ENCODE peak calls at places on chromosomes 6 and 20, in six cellular contexts. One of them, this sample, is unnamed.

GRCh38 chr6:149563928-149564325 is 2.2 kb upstream of the GINM1 start:
- DNase-seq in activated T-cell treated with anti-CD3 and anti-CD28 coated beads, Interleukin-2, amount 50 U/mL, for 24 hours: no peak
- DNase-seq in activated CD4-positive, alpha-beta T cell treated with anti-CD3 and anti-CD28 coated beads, Interleukin-2, amount 50 U/mL, for 1 hour: no peak
- DNase-seq in uterus: no peak
- DNase-seq in K562: no peak
- DNase-seq in HEK293T: no peak
- DNase-seq in this sample: no peak

GRCh38 chr6:32189742-32190053 is 304 bp downstream of the PBX2 start:
- DNase-seq in activated T-cell treated with anti-CD3 and anti-CD28 coated beads, Interleukin-2, amount 50 U/mL, for 24 hours: no peak
- DNase-seq in activated CD4-positive, alpha-beta T cell treated with anti-CD3 and anti-CD28 coated beads, Interleukin-2, amount 50 U/mL, for 1 hour: no peak
- DNase-seq in uterus: peak; percentile 57
- DNase-seq in K562: peak; percentile 53
- DNase-seq in HEK293T: no peak
- DNase-seq in this sample: no peak

GRCh38 chr6:44006123-44006871 is 121.0 kb downstream of the MRPL14 start:
- DNase-seq in activated T-cell treated with anti-CD3 and anti-CD28 coated beads, Interleukin-2, amount 50 U/mL, for 24 hours: no peak
- DNase-seq in activated CD4-positive, alpha-beta T cell treated with anti-CD3 and anti-CD28 coated beads, Interleukin-2, amount 50 U/mL, for 1 hour: no peak
- DNase-seq in uterus: no peak
- DNase-seq in K562: no peak
- DNase-seq in HEK293T: no peak
- DNase-seq in this sample: no peak

GRCh38 chr6:170212956-170213636 is 77.8 kb downstream of the DLL1 start:
- DNase-seq in activated T-cell treated with anti-CD3 and anti-CD28 coated beads, Interleukin-2, amount 50 U/mL, for 24 hours: peak; percentile 20
- DNase-seq in activated CD4-positive, alpha-beta T cell treated with anti-CD3 and anti-CD28 coated beads, Interleukin-2, amount 50 U/mL, for 1 hour: no peak
- DNase-seq in uterus: peak; percentile 9
- DNase-seq in K562: no peak
- DNase-seq in HEK293T: no peak
- DNase-seq in this sample: no peak

GRCh38 chr20:8388146-8388545 is 256.1 kb downstream of the PLCB1 start:
- DNase-seq in activated T-cell treated with anti-CD3 and anti-CD28 coated beads, Interleukin-2, amount 50 U/mL, for 24 hours: no peak
- DNase-seq in activated CD4-positive, alpha-beta T cell treated with anti-CD3 and anti-CD28 coated beads, Interleukin-2, amount 50 U/mL, for 1 hour: no peak
- DNase-seq in uterus: no peak
- DNase-seq in K562: no peak
- DNase-seq in HEK293T: no peak
- DNase-seq in this sample: no peak

GRCh38 chr20:4130404-4131189 is 115.2 kb upstream of the RNF24 start:
- DNase-seq in activated T-cell treated with anti-CD3 and anti-CD28 coated beads, Interleukin-2, amount 50 U/mL, for 24 hours: peak; percentile 43
- DNase-seq in activated CD4-positive, alpha-beta T cell treated with anti-CD3 and anti-CD28 coated beads, Interleukin-2, amount 50 U/mL, for 1 hour: no peak
- DNase-seq in uterus: no peak
- DNase-seq in K562: peak; percentile 35
- DNase-seq in HEK293T: no peak
- DNase-seq in this sample: no peak

GRCh38 chr20:37095108-37095608 is 639 bp downstream of the RBL1 start:
- DNase-seq in activated T-cell treated with anti-CD3 and anti-CD28 coated beads, Interleukin-2, amount 50 U/mL, for 24 hours: no peak
- DNase-seq in activated CD4-positive, alpha-beta T cell treated with anti-CD3 and anti-CD28 coated beads, Interleukin-2, amount 50 U/mL, for 1 hour: peak; percentile 58
- DNase-seq in uterus: no peak
- DNase-seq in K562: peak; percentile 59
- DNase-seq in HEK293T: peak; percentile 30
- DNase-seq in this sample: no peak

GRCh38 chr20:3908667-3909066 is 19.5 kb downstream of the PANK2 start:
- DNase-seq in activated T-cell treated with anti-CD3 and anti-CD28 coated beads, Interleukin-2, amount 50 U/mL, for 24 hours: no peak
- DNase-seq in activated CD4-positive, alpha-beta T cell treated with anti-CD3 and anti-CD28 coated beads, Interleukin-2, amount 50 U/mL, for 1 hour: no peak
- DNase-seq in uterus: no peak
- DNase-seq in K562: no peak
- DNase-seq in HEK293T: no peak
- DNase-seq in this sample: no peak

GRCh38 chr20:37344506-37345338 is 1.2 kb upstream of the SRC start:
- DNase-seq in activated T-cell treated with anti-CD3 and anti-CD28 coated beads, Interleukin-2, amount 50 U/mL, for 24 hours: no peak
- DNase-seq in activated CD4-positive, alpha-beta T cell treated with anti-CD3 and anti-CD28 coated beads, Interleukin-2, amount 50 U/mL, for 1 hour: no peak
- DNase-seq in uterus: no peak
- DNase-seq in K562: no peak
- DNase-seq in HEK293T: no peak
- DNase-seq in this sample: no peak

GRCh38 chr6:20755631-20756030 is 221.4 kb downstream of the CDKAL1 start:
- DNase-seq in activated T-cell treated with anti-CD3 and anti-CD28 coated beads, Interleukin-2, amount 50 U/mL, for 24 hours: no peak
- DNase-seq in activated CD4-positive, alpha-beta T cell treated with anti-CD3 and anti-CD28 coated beads, Interleukin-2, amount 50 U/mL, for 1 hour: no peak
- DNase-seq in uterus: no peak
- DNase-seq in K562: no peak
- DNase-seq in HEK293T: no peak
- DNase-seq in this sample: no peak

GRCh38 chr20:4607287-4607713 is 114.4 kb upstream of the PRND start:
- DNase-seq in activated T-cell treated with anti-CD3 and anti-CD28 coated beads, Interleukin-2, amount 50 U/mL, for 24 hours: peak; percentile 49
- DNase-seq in activated CD4-positive, alpha-beta T cell treated with anti-CD3 and anti-CD28 coated beads, Interleukin-2, amount 50 U/mL, for 1 hour: peak; percentile 51
- DNase-seq in uterus: peak; percentile 55
- DNase-seq in K562: peak; percentile 54
- DNase-seq in HEK293T: peak; percentile 69
- DNase-seq in this sample: peak; percentile 67

GRCh38 chr20:19889011-19889953 is 127.9 kb upstream of the NAA20 start:
- DNase-seq in activated T-cell treated with anti-CD3 and anti-CD28 coated beads, Interleukin-2, amount 50 U/mL, for 24 hours: no peak
- DNase-seq in activated CD4-positive, alpha-beta T cell treated with anti-CD3 and anti-CD28 coated beads, Interleukin-2, amount 50 U/mL, for 1 hour: no peak
- DNase-seq in uterus: peak; percentile 37
- DNase-seq in K562: no peak
- DNase-seq in HEK293T: no peak
- DNase-seq in this sample: no peak